ENCODE peak calls at places on chromosomes 1 and 21, in eight cellular contexts. V is GM23248; U is astrocyte; L is pancreas; D is thoracic aorta; I is CD4-positive, CD25-positive, alpha-beta regulatory T cell; P is CD8-positive, alpha-beta memory T cell; T is GM12865. A is an unnamed sample.

GRCh38 chr1:29519733-29520132 is 283.4 kb downstream of the PTPRU start:
- DNase-seq in V (peak; percentile 39), U (peak; percentile 7), L (no peak), D (no peak), I (no peak), P (no peak), T (no peak), A (no peak)

GRCh38 chr1:179547021-179547535 is 28.7 kb downstream of the NPHS2 start:
- DNase-seq in V (no peak), U (no peak), L (no peak), D (no peak), I (no peak), P (no peak), T (no peak), A (no peak)

GRCh38 chr1:160779662-160780397 is 16.1 kb upstream of the LY9 start:
- DNase-seq in V (no peak), U (no peak), L (no peak), D (no peak), I (no peak), P (no peak), T (peak; percentile 70), A (no peak)

GRCh38 chr1:18811733-18812132 is 47.7 kb downstream of the TAS1R2 start:
- DNase-seq in V (no peak), U (no peak), L (no peak), D (no peak), I (no peak), P (no peak), T (no peak), A (no peak)

GRCh38 chr1:77416692-77417450 is 135.1 kb downstream of the AK5 start:
- DNase-seq in V (peak; percentile 37), U (no peak), L (no peak), D (no peak), I (no peak), P (no peak), T (no peak), A (no peak)

GRCh38 chr1:232489256-232489655 is 140.7 kb downstream of the SIPA1L2 start:
- DNase-seq in V (no peak), U (no peak), L (no peak), D (no peak), I (no peak), P (no peak), T (no peak), A (no peak)

GRCh38 chr1:241611063-241611462 is 29.1 kb downstream of the CHML start:
- DNase-seq in V (peak; percentile 69), U (peak; percentile 54), L (no peak), D (no peak), I (no peak), P (peak; percentile 55), T (peak; percentile 72), A (peak; percentile 56)

GRCh38 chr21:44849616-44850130 is 23.8 kb downstream of the PTTG1IP start:
- DNase-seq in V (no peak), U (no peak), L (no peak), D (no peak), I (no peak), P (no peak), T (no peak), A (no peak)

GRCh38 chr1:221987860-221988520 is 246.1 kb upstream of the DUSP10 start:
- DNase-seq in V (peak; percentile 78), U (peak; percentile 90), L (no peak), D (no peak), I (no peak), P (no peak), T (no peak), A (no peak)

GRCh38 chr1:196689001-196689400 is 37.2 kb downstream of the CFH start:
- DNase-seq in V (no peak), U (no peak), L (no peak), D (no peak), I (no peak), P (no peak), T (no peak), A (no peak)

GRCh38 chr1:36865080-36865900 is 169.0 kb downstream of the GRIK3 start:
- DNase-seq in V (no peak), U (no peak), L (no peak), D (no peak), I (no peak), P (no peak), T (no peak), A (no peak)

GRCh38 chr1:22925111-22925510 is 47.6 kb downstream of the LACTBL1 start:
- DNase-seq in V (peak; percentile 40), U (no peak), L (no peak), D (no peak), I (no peak), P (no peak), T (no peak), A (no peak)
- H3K4me3 ChIP-seq in V (no peak overlapping the region), U (no peak overlapping the region), L (no peak overlapping the region), D (no peak overlapping the region), I (no peak overlapping the region), P (no peak overlapping the region), T (no peak overlapping the region), A (no peak overlapping the region)

GRCh38 chr1:94093996-94094395 is 27.0 kb downstream of the ABCA4 start:
- DNase-seq in V (peak; percentile 46), U (peak; percentile 74), L (no peak), D (no peak), I (no peak), P (no peak), T (no peak), A (no peak)
- H3K4me3 ChIP-seq in V (peak overlapping the region; percentile 22), U (peak overlapping the region; percentile 29), L (no peak overlapping the region), D (peak overlapping the region; percentile 53), I (no peak overlapping the region), P (no peak overlapping the region), T (no peak overlapping the region), A (no peak overlapping the region)

GRCh38 chr1:94709891-94710581 is 110.1 kb upstream of the SLC44A3 start:
- DNase-seq in V (peak; percentile 80), U (peak; percentile 38), L (no peak), D (no peak), I (no peak), P (no peak), T (no peak), A (no peak)

GRCh38 chr1:94707321-94708298 is 112.5 kb upstream of the SLC44A3 start:
- DNase-seq in V (peak; percentile 49), U (no peak), L (no peak), D (no peak), I (no peak), P (no peak), T (no peak), A (no peak)

GRCh38 chr1:94708299-94708685 is 111.9 kb upstream of the SLC44A3 start:
- DNase-seq in V (no peak), U (no peak), L (no peak), D (no peak), I (no peak), P (no peak), T (no peak), A (no peak)

GRCh38 chr1:94705755-94706154 is 114.4 kb upstream of the SLC44A3 start:
- DNase-seq in V (no peak), U (peak; percentile 26), L (no peak), D (no peak), I (no peak), P (no peak), T (no peak), A (no peak)

DNA sequence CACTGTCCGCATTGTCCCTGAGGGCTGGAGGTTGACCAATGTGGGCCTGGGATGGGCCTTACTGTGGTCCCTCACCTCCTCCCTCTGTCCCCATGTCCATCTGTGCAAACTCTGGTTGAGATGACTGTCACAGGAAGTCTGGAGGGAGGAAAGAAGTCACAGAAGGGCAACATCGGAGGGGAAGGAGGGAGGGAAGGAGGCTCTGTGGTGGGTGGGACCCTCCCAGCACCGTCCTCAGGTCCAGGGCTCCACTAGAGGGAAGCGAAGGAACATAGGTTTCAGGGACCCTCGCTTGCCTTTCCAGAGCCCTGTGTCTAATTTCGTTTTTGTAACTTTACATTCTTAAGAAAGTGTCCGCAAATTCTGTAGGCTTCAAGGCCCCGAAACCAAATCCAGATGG is 111.3 kb upstream of the SLC44A3 start:
- DNase-seq in V (no peak), U (no peak), L (no peak), D (no peak), I (no peak), P (no peak), T (no peak), A (no peak)
- H3K4me3 ChIP-seq in V (no peak overlapping the region), U (no peak overlapping the region), L (no peak overlapping the region), D (no peak overlapping the region), I (no peak overlapping the region), P (no peak overlapping the region), T (no peak overlapping the region), A (no peak overlapping the region)

GRCh38 chr21:41508415-41509205 is 652 bp upstream of the TMPRSS2 start:
- DNase-seq in V (no peak), U (no peak), L (no peak), D (no peak), I (no peak), P (no peak), T (no peak), A (no peak)
- H3K4me3 ChIP-seq in V (no peak overlapping the region), U (no peak overlapping the region), L (peak overlapping the region; percentile 60), D (no peak overlapping the region), I (no peak overlapping the region), P (no peak overlapping the region), T (no peak overlapping the region), A (no peak overlapping the region)

GRCh38 chr21:29178936-29179335 is 48.5 kb downstream of the MAP3K7CL start:
- DNase-seq in V (no peak), U (no peak), L (no peak), D (no peak), I (no peak), P (no peak), T (no peak), A (no peak)

GRCh38 chr21:29179503-29179902 is 49.1 kb downstream of the MAP3K7CL start:
- DNase-seq in V (no peak), U (no peak), L (no peak), D (no peak), I (no peak), P (no peak), T (no peak), A (no peak)

GRCh38 chr21:29182674-29183073 is 52.2 kb downstream of the MAP3K7CL start:
- DNase-seq in V (no peak), U (no peak), L (no peak), D (no peak), I (no peak), P (no peak), T (no peak), A (no peak)

GRCh38 chr21:29184047-29184446 is 53.6 kb downstream of the MAP3K7CL start:
- DNase-seq in V (no peak), U (no peak), L (no peak), D (no peak), I (no peak), P (no peak), T (no peak), A (no peak)

DNA sequence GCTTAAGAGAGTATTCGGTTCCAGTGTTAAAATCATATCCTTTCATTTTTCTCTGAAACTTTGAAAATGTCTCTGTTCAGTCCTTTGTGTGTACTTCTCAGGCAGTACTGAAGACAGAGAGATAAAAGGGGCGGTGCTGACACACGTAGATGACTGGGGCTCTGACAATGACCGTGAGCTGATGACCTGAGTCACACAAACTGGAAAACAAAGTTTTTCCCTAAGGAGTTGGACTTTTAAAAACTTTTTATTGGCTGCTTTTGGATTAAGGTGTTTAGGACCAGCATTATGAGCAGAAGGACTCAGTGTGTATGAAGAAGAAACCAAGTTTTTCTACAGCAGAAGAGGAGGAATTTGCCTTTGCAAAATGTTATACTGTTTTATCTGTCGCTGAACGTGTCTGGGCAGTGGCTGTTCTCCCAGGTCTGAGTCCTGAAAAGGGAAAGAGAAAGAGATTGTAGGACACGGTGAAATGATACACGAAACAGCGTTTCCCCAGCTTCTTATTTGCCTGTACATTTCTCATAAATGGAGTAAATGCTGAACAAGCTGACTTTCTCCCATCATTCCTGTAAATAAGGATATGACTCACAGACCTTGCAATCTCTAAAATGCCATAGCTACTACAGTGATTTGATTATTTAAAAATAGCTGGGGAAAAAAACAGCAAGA is 51.5 kb downstream of the MAP3K7CL start:
- DNase-seq in V (peak; percentile 91), U (peak; percentile 94), L (no peak), D (no peak), I (no peak), P (no peak), T (peak; percentile 67), A (no peak)
- H3K4me3 ChIP-seq in V (peak overlapping the region; percentile 77), U (peak overlapping the region; percentile 64), L (peak overlapping the region; percentile 20), D (peak overlapping the region; percentile 63), I (no peak overlapping the region), P (no peak overlapping the region), T (peak overlapping the region; percentile 31), A (peak overlapping the region; percentile 19)